ENCODE peak calls at places on chromosomes 12 and 14, in nine cellular contexts. J, W, M, P, H, E, B, I and U are unnamed samples.

GRCh38 chr12:49334226-49334625 is 2.8 kb downstream of the C1QL4 start:
- DNase-seq in J (no peak), W (no peak), M (no peak), P (no peak), H (no peak), E (no peak), B (no peak), I (no peak), U (no peak)

GRCh38 chr14:95482967-95483842 is 33.2 kb downstream of the SYNE3 start:
- DNase-seq in J (peak), W (no peak), M (peak), P (peak), H (no peak), E (peak), B (peak), I (peak), U (no peak)

GRCh38 chr12:67671419-67671818 is 22.9 kb downstream of the DYRK2 start:
- DNase-seq in J (no peak), W (no peak), M (peak), P (no peak), H (no peak), E (no peak), B (no peak), I (no peak), U (no peak)

GRCh38 chr12:47736877-47737676 is 11.8 kb upstream of the ENDOU start:
- DNase-seq in J (no peak), W (no peak), M (no peak), P (peak), H (no peak), E (peak), B (peak), I (peak), U (no peak)

GRCh38 chr14:72126091-72126490 is 193.9 kb downstream of the RGS6 start:
- DNase-seq in J (no peak), W (no peak), M (no peak), P (no peak), H (no peak), E (no peak), B (no peak), I (no peak), U (no peak)

GRCh38 chr14:38737657-38738056 is 365.4 kb downstream of the SEC23A start:
- DNase-seq in J (no peak), W (no peak), M (no peak), P (no peak), H (no peak), E (no peak), B (no peak), I (no peak), U (no peak)

GRCh38 chr14:105315941-105316562 is 1.5 kb downstream of the PACS2 start:
- DNase-seq in J (no peak), W (no peak), M (peak), P (no peak), H (peak), E (no peak), B (no peak), I (no peak), U (no peak)

GRCh38 chr12:47360771-47361388 is 281.1 kb upstream of the AMIGO2 start:
- DNase-seq in J (no peak), W (peak), M (peak), P (no peak), H (no peak), E (no peak), B (no peak), I (no peak), U (peak)

GRCh38 chr14:91883770-91884169 is 16.4 kb upstream of the TC2N start:
- DNase-seq in J (no peak), W (no peak), M (no peak), P (no peak), H (no peak), E (peak), B (no peak), I (peak), U (no peak)

GRCh38 chr12:19915392-19916192 is 452.7 kb upstream of the PDE3A start:
- DNase-seq in J (peak), W (no peak), M (peak), P (peak), H (no peak), E (no peak), B (no peak), I (peak), U (peak)

GRCh38 chr12:124679533-124680371 is 112.3 kb upstream of the NCOR2 start:
- DNase-seq in J (no peak), W (no peak), M (peak), P (no peak), H (no peak), E (peak), B (peak), I (no peak), U (no peak)

GRCh38 chr14:21385170-21385904 is 1.5 kb upstream of the SUPT16H start:
- DNase-seq in J (no peak), W (no peak), M (no peak), P (no peak), H (peak), E (no peak), B (no peak), I (no peak), U (no peak)

GRCh38 chr12:65171870-65172269 is 2.5 kb downstream of the LEMD3 start:
- DNase-seq in J (no peak), W (no peak), M (no peak), P (no peak), H (no peak), E (no peak), B (no peak), I (no peak), U (no peak)

GRCh38 chr12:100900808-100901207 is 106.2 kb downstream of the ANO4 start:
- DNase-seq in J (no peak), W (no peak), M (no peak), P (no peak), H (no peak), E (no peak), B (no peak), I (no peak), U (no peak)

GRCh38 chr14:52733824-52734223 is 3.9 kb downstream of the STYX start:
- DNase-seq in J (no peak), W (no peak), M (no peak), P (no peak), H (no peak), E (no peak), B (no peak), I (no peak), U (no peak)

GRCh38 chr12:123115409-123116111 is 35.3 kb downstream of the PITPNM2 start:
- DNase-seq in J (peak), W (no peak), M (peak), P (peak), H (no peak), E (peak), B (peak), I (peak), U (no peak)

GRCh38 chr14:67514650-67515385 is 18.3 kb upstream of the PLEKHH1 start:
- DNase-seq in J (no peak), W (peak), M (peak), P (peak), H (no peak), E (peak), B (peak), I (peak), U (peak)